ENCODE peak calls at places on chromosomes 2 and 18, in five cellular contexts. S, Y, W, D and Q are unnamed samples.

GRCh38 chr2:224999784-225000183 is 42.5 kb downstream of the DOCK10 start:
- DNase-seq in D (no peak), S (no peak), Y (no peak), W (no peak), Q (no peak)

GRCh38 chr2:232341061-232341738 is 37.4 kb upstream of the ALPP start:
- DNase-seq in W (no peak), Y (no peak), S (no peak), D (no peak), Q (no peak)

GRCh38 chr18:59419386-59419785 is 60.3 kb upstream of the LMAN1 start:
- DNase-seq in S (peak), D (no peak), Y (no peak), W (no peak), Q (no peak)

GRCh38 chr2:234496442-234496834 is 443 bp downstream of the ARL4C start:
- DNase-seq in W (no peak), S (no peak), Y (no peak), D (peak), Q (peak)

GRCh38 chr2:47310801-47311560 is 92.0 kb upstream of the MSH2 start:
- DNase-seq in W (no peak), S (no peak), Y (peak), D (peak), Q (no peak)

GRCh38 chr2:35454966-35455638 is 900.5 kb upstream of the CRIM1 start:
- DNase-seq in S (no peak), D (peak), Y (peak), W (no peak), Q (no peak)

GRCh38 chr18:3262234-3263171 is 570 bp downstream of the MYL12B start:
- DNase-seq in S (no peak), Y (peak), D (no peak), W (no peak), Q (peak)

GRCh38 chr2:148667114-148667513 is 22.6 kb downstream of the EPC2 start:
- DNase-seq in Y (no peak), D (no peak), S (no peak), W (no peak), Q (no peak)

GRCh38 chr2:145729993-145730770 is 1210.3 kb upstream of the ZEB2 start:
- DNase-seq in W (no peak), Y (no peak), D (no peak), S (no peak), Q (peak)

GRCh38 chr2:113966832-113967231 is 76.9 kb downstream of the ACTR3 start:
- DNase-seq in W (no peak), Y (peak), D (no peak), S (peak), Q (no peak)

GRCh38 chr2:219769044-219770030 is 141.9 kb downstream of the SLC4A3 start:
- DNase-seq in S (peak), D (no peak), W (no peak), Y (no peak), Q (no peak)

GRCh38 chr2:5590836-5591235 is 101.3 kb upstream of the SOX11 start:
- DNase-seq in D (no peak), W (no peak), Y (no peak), S (no peak), Q (no peak)

GRCh38 chr18:44178476-44178875 is 502.2 kb upstream of the SETBP1 start:
- DNase-seq in Y (no peak), S (no peak), W (no peak), D (no peak), Q (no peak)

GRCh38 chr2:20421988-20422678 is 24.7 kb upstream of the RHOB start:
- DNase-seq in D (no peak), W (no peak), S (peak), Y (no peak), Q (no peak)

GRCh38 chr2:139259422-139260051 is 479.3 kb upstream of the NXPH2 start:
- DNase-seq in S (no peak), D (no peak), W (no peak), Y (no peak), Q (no peak)

GRCh38 chr2:178700922-178701342 is 106.3 kb downstream of the TTN start:
- DNase-seq in Y (peak), W (no peak), S (peak), D (peak), Q (peak)

GRCh38 chr2:223632826-223633225 is 30.7 kb upstream of the SCG2 start:
- DNase-seq in S (no peak), W (no peak), D (no peak), Y (no peak), Q (no peak)

GRCh38 chr2:145020694-145021093 is 500.8 kb upstream of the ZEB2 start:
- DNase-seq in S (peak), W (no peak), Y (peak), D (no peak), Q (no peak)

GRCh38 chr18:67104700-67105284 is 411.7 kb downstream of the DSEL start:
- DNase-seq in Y (peak), S (peak), W (no peak), D (peak), Q (peak)

GRCh38 chr2:49278141-49278540 is 123.8 kb upstream of the FSHR start:
- DNase-seq in Y (no peak), D (no peak), W (no peak), S (no peak), Q (no peak)

GRCh38 chr2:43370705-43371104 is 144.3 kb upstream of the ZFP36L2 start:
- DNase-seq in W (no peak), Y (no peak), D (no peak), S (no peak), Q (no peak)

GRCh38 chr2:38113999-38114708 is 38.2 kb upstream of the CYP1B1 start:
- DNase-seq in W (no peak), Y (no peak), S (peak), D (no peak), Q (no peak)

GRCh38 chr18:54296017-54296416 is 26.7 kb downstream of the POLI start:
- DNase-seq in S (peak), D (no peak), W (no peak), Y (no peak), Q (no peak)

DNA sequence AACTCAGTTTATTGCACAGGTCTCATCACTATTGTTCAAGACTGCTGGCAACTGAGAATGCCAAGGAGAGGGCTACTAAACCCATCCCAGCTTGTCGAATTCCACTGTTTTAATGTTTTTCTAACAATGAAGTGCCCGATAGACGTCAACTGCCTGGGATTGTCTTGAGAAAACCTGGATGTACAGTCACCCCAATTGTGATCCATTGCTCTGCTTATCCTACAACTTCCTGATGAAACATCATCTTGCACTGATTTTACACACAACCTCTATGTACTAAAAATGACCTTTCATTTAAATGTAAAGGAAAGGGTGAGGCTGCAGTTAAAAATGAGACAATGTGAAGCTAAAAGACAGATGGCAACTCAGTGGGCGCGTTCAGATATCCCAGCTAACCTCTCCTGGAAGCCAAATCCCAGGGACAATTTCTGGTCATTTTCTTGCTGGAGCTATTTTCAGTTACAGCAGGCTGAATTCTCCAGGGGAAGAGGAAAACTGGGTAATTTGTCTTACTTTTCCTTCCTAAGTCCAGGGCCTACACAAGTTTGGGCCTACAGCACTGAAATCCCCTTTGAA is 69.1 kb upstream of the LTBP1 start:
- DNase-seq in D (no peak), Y (no peak), W (no peak), S (no peak), Q (no peak)
- TF ChIP-seq RCOR1 in D (no peak), Y (no peak), W (no peak), S (no peak), Q (no peak)

GRCh38 chr2:239212553-239213419 is 188.0 kb downstream of the HDAC4 start:
- DNase-seq in W (no peak), S (no peak), D (no peak), Y (no peak), Q (peak)

GRCh38 chr2:239215136-239215925 is 185.5 kb downstream of the HDAC4 start:
- DNase-seq in Y (no peak), W (no peak), D (no peak), S (no peak), Q (no peak)

GRCh38 chr2:239212121-239212520 is 188.7 kb downstream of the HDAC4 start:
- DNase-seq in D (no peak), S (no peak), W (no peak), Y (no peak), Q (no peak)

GRCh38 chr2:239214725-239215124 is 186.1 kb downstream of the HDAC4 start:
- DNase-seq in W (no peak), Y (no peak), S (no peak), D (no peak), Q (no peak)

GRCh38 chr2:239213420-239214101 is 187.3 kb downstream of the HDAC4 start:
- DNase-seq in D (no peak), W (no peak), Y (no peak), S (no peak), Q (no peak)
- TF ChIP-seq RCOR1 in D (no peak), W (no peak), Y (no peak), S (no peak), Q (no peak)

GRCh38 chr2:227642691-227643090 is 23.9 kb upstream of the SCYGR5 start:
- DNase-seq in D (no peak), S (no peak), W (no peak), Y (no peak), Q (no peak)
- TF ChIP-seq RCOR1 in D (no peak), S (no peak), W (no peak), Y (no peak), Q (no peak)

DNA sequence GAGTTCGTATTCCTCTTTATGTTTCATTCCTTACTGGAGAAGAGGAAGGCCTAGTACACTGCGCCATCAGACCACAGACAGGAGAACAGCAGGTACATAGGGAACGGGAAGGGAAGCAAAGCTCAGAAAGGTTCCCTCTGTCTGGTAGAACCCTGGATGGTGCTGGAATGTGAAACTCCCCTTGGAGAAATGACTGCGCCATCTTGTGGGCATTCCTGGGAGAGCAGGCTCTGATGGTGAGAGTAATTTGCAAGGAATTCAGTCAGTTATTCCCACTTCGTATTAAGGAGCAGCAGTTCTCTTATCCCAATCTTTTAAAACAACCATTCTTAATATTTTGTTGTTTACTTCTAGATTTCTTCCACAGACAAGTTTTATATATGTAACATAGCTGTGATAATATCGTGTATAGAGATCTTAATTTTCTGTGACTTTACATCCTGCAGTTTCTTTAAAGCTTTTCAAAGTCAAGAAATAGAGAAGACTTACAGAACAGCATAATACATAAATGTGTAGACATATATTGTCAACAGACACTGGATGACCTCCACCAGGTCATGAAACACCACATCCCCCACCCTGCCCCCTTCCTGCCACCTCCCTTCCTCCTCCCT is 83.8 kb downstream of the ARHGEF4 start:
- DNase-seq in W (peak), Y (peak), D (peak), S (peak), Q (peak)
- TF ChIP-seq RCOR1 in W (no peak), Y (no peak), D (no peak), S (no peak), Q (no peak)

DNA sequence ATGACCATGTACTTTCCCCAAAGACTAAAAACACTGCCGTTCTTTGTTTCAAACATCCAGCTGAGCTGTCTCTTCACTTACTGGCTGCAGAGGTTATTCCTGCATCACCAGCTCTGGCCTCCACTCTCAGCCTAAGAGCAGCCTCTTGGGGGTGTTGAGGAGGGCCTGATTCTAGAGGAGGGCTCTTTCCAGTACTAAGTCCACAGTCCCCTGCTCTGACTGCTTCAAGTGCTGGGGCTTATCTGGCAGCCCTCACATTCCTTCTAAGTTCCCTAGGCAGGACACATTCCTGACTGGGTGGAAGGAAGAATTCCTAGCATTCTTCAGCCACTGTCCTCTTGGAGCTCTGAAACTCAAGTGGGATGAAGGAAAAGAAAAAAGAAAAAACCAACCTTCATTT is 32.9 kb upstream of the EHBP1 start:
- DNase-seq in W (no peak), Y (peak), S (peak), D (no peak), Q (no peak)
- TF ChIP-seq RCOR1 in W (no peak), Y (no peak), S (no peak), D (no peak), Q (no peak)

GRCh38 chr2:61537590-61538178 is 472 bp downstream of the XPO1 start:
- DNase-seq in W (no peak), S (no peak), Y (no peak), D (no peak), Q (no peak)
- TF ChIP-seq RCOR1 in W (no peak), S (no peak), Y (no peak), D (no peak), Q (no peak)

DNA sequence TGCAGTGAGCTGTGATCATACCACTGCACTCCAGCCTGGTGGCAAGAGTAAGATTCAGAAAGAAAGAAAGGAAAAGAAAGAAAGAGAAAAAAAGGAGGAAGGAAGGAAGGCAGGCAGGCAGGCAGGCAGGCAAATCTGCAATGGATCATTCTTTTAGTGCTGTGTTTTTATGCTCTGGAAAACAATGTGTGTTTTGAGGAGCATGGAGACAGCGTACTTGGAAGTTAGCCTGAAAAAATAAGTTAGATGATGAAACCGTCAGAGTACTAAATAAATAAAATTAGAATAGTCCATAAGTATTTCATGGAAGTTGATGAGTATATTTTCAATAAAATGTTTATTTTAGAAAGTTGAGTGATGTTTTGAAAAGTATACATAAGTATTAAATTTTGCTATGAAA is 366.4 kb upstream of the CDH20 start:
- DNase-seq in S (no peak), D (no peak), Y (no peak), W (no peak), Q (no peak)
- TF ChIP-seq RCOR1 in S (no peak), D (no peak), Y (no peak), W (no peak), Q (no peak)

GRCh38 chr2:33363599-33364300 is 112.7 kb upstream of the RASGRP3 start:
- DNase-seq in S (peak), D (no peak), W (no peak), Y (no peak), Q (no peak)
- TF ChIP-seq RCOR1 in S (no peak), D (no peak), W (no peak), Y (no peak), Q (no peak)

GRCh38 chr2:157185828-157186227 is 71.7 kb upstream of the GALNT5 start:
- DNase-seq in Y (no peak), S (peak), D (no peak), W (no peak), Q (no peak)
- TF ChIP-seq RCOR1 in Y (no peak), S (no peak), D (no peak), W (no peak), Q (no peak)